ENCODE peak calls at places on chromosomes 16 and 17, in six cellular contexts. V, M, B, X, G and O are unnamed samples. For H3K36me3 and H3K9me3, the result is how much of the 10 kb centered on the place peaks cover.

GRCh38 chr17:10698116-10698818 is 873 bp downstream of the ADPRM start:
- DNase-seq in V (no peak), M (peak), B (peak), X (no peak), G (no peak), O (no peak)

GRCh38 chr16:2042171-2042570 is 5.5 kb downstream of the NTHL1 start:
- DNase-seq in V (no peak), M (no peak), B (no peak), X (no peak), G (no peak), O (no peak)

GRCh38 chr17:50148226-50149098 is 2.0 kb downstream of the PPP1R9B start:
- DNase-seq in V (peak), M (peak), B (peak), X (peak), G (peak), O (peak)

GRCh38 chr16:27851586-27851985 is 211.9 kb downstream of the GSG1L start:
- DNase-seq in V (no peak), M (no peak), B (no peak), X (no peak), G (no peak), O (no peak)

GRCh38 chr17:57819273-57819672 is 30.6 kb downstream of the MRPS23 start:
- DNase-seq in V (no peak), M (no peak), B (no peak), X (no peak), G (no peak), O (no peak)

GRCh38 chr16:53967172-53967571 is 263.2 kb downstream of the FTO start:
- DNase-seq in V (no peak), M (no peak), B (no peak), X (no peak), G (no peak), O (no peak)

GRCh38 chr17:46136820-46137219 is 56.4 kb downstream of the KANSL1 start:
- DNase-seq in V (no peak), M (no peak), B (no peak), X (no peak), G (no peak), O (no peak)

GRCh38 chr17:64115043-64115698 is 14.8 kb downstream of the ERN1 start:
- DNase-seq in V (no peak), M (no peak), B (peak), X (no peak), G (no peak), O (no peak)

GRCh38 chr17:14302421-14303099 is 1.7 kb downstream of the HS3ST3B1 start:
- DNase-seq in V (peak), M (peak), B (peak), X (peak), G (peak), O (peak)

GRCh38 chr16:83113317-83113716 is 486.5 kb downstream of the CDH13 start:
- DNase-seq in V (no peak), M (peak), B (peak), X (no peak), G (no peak), O (no peak)

GRCh38 chr17:57284984-57285646 is 28.8 kb downstream of the MSI2 start:
- DNase-seq in V (peak), M (peak), B (no peak), X (peak), G (peak), O (no peak)

GRCh38 chr16:27475561-27475960 is 73.6 kb downstream of the IL21R start:
- DNase-seq in V (no peak), M (no peak), B (no peak), X (no peak), G (no peak), O (no peak)

GRCh38 chr17:76026714-76027158 is 370 bp downstream of the EVPL start:
- DNase-seq in V (no peak), M (no peak), B (peak), X (no peak), G (no peak), O (no peak)

GRCh38 chr17:50425001-50425681 is 877 bp upstream of the ACSF2 start:
- DNase-seq in V (no peak), M (no peak), B (peak), X (no peak), G (no peak), O (no peak)

GRCh38 chr17:68820825-68821481 is 134.2 kb downstream of the ABCA8 start:
- DNase-seq in V (no peak), M (no peak), B (no peak), X (no peak), G (no peak), O (no peak)

GRCh38 chr16:56102159-56102798 is 89.0 kb upstream of the GNAO1 start:
- DNase-seq in V (no peak), M (no peak), B (no peak), X (no peak), G (no peak), O (no peak)

GRCh38 chr17:75191584-75191983 is 8.8 kb upstream of the SUMO2 start:
- DNase-seq in V (no peak), M (no peak), B (no peak), X (no peak), G (no peak), O (no peak)

GRCh38 chr17:42307362-42307927 is 19.1 kb downstream of the STAT5A start:
- DNase-seq in V (no peak), M (no peak), B (no peak), X (no peak), G (no peak), O (no peak)
- H3K36me3 ChIP-seq in V (half or more), M (under half), B (under half), X (half or more), G (under half), O (half or more)

GRCh38 chr17:22253007-22253406 is 560.7 kb downstream of the KCNJ18 start:
- DNase-seq in V (no peak), M (no peak), B (no peak), X (no peak), G (no peak), O (no peak)

DNA sequence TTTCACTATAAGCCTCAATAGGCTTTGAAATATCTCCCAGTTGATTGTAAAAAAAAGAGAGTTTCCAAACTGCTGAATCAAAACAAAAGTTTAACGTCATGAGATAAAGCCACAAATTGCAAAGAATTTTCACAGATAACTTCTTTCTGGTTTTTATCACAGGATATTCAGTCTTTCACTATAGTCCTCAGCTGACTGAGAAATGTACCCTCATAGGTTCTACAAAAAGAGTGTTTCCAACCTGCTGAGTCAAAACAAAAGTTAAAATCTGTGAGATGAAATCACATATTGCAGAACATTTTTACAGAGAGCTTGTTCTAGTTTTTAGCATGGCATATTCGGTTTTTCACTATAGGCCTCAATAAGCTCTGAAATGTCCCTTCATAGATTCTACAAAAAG is 559.2 kb downstream of the KCNJ18 start:
- DNase-seq in V (no peak), M (no peak), B (no peak), X (no peak), G (no peak), O (no peak)
- H3K9me3 ChIP-seq in V (under half), M (half or more), B (under half), X (under half), G (under half), O (under half)

DNA sequence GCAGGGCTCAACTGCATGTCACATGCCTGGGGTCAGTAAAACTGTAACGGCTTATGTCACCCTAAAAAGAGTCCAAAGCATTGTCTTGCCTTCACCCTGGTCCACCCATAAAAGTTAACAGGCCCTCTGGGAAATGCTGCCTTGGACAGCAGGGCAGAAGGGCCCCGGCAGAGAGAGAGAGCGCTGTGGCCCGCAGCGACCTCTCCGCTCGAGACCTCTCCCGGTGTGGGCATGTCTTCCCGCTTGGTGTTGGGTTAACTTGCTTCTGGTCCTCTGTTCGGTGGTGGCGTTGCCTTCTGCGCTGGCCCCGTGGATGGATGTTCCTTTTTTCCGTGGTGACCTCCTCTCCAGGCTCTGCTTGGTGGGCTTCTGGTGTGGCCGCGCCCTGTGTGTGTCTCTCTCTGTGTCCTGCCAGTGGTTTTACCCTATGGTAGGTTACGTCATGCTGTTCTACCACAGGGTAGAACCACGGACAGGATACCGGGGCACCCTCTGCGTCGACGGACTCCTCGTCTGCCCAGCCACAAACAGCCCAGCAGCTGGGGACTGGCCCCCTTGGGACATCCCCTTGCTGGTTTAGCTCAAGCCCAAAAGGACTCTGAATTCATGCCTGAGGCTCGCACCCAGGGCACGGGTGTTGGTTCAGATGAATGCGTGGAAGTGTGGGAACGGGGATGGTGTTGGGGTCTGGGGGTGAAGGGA is 18.3 kb upstream of the CLEC18A start:
- DNase-seq in V (no peak), M (no peak), B (no peak), X (no peak), G (no peak), O (no peak)
- H3K36me3 ChIP-seq in V (half or more), M (under half), B (under half), X (half or more), G (under half), O (half or more)

GRCh38 chr16:50594332-50595260 is 46.4 kb downstream of the NKD1 start:
- DNase-seq in V (no peak), M (no peak), B (no peak), X (no peak), G (no peak), O (no peak)

GRCh38 chr16:50595854-50596253 is 47.7 kb downstream of the NKD1 start:
- DNase-seq in V (no peak), M (no peak), B (no peak), X (no peak), G (no peak), O (no peak)

GRCh38 chr16:50591800-50592771 is 43.9 kb downstream of the NKD1 start:
- DNase-seq in V (no peak), M (no peak), B (no peak), X (no peak), G (no peak), O (no peak)

GRCh38 chr16:50592996-50593395 is 44.8 kb downstream of the NKD1 start:
- DNase-seq in V (no peak), M (no peak), B (no peak), X (no peak), G (no peak), O (no peak)

GRCh38 chr16:50593410-50594139 is 45.4 kb downstream of the NKD1 start:
- DNase-seq in V (no peak), M (no peak), B (no peak), X (no peak), G (no peak), O (no peak)
- H3K9me3 ChIP-seq in V (under half), M (under half), B (under half), X (under half), G (under half), O (under half)

DNA sequence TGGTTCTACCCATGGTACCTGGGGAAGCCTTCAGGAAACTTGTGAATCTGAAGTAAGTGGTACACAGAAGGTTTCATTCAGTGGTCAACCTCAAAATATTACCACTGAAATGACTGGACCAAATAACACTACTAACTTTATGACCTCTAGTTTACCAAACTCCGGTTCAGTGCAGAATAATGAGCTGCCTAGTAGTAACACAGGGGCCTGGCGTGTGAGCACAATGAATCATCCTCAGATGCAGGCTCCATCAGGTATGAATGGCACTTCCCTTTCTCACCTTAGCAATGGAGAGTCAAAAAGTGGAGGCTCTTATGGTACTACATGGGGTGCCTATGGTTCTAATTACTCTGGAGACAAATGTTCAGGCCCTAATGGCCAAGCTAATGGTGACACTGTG is 55.9 kb upstream of the SLC5A11 start:
- DNase-seq in V (no peak), M (no peak), B (no peak), X (no peak), G (no peak), O (no peak)
- H3K36me3 ChIP-seq in V (half or more), M (half or more), B (under half), X (under half), G (under half), O (under half)

GRCh38 chr17:70892527-70892926 is 723.2 kb downstream of the KCNJ2 start:
- DNase-seq in V (no peak), M (no peak), B (no peak), X (no peak), G (no peak), O (no peak)
- H3K9me3 ChIP-seq in V (under half), M (under half), B (under half), X (under half), G (under half), O (under half)

DNA sequence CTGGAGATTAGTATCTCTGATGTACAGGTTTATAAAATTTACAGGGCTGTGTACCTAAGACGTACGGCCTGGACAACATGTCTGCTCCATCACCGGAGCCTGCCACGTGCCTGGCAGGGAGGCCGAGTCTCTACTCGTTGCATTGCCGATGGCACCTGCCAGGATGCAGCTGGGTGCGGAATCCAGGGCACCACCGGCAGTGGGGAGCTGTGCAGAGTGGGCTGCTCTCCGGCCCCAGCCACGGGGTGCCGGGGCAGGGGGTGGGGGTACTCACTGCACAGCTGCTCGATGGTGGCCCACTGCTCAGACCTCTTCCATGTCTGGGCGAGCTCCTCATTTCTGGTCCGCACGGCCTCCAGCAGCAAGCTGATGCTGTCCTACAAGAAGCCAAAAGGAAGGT is 13.1 kb upstream of the FAAP100 start:
- DNase-seq in V (no peak), M (no peak), B (no peak), X (no peak), G (no peak), O (no peak)
- H3K36me3 ChIP-seq in V (half or more), M (half or more), B (under half), X (under half), G (under half), O (half or more)